ENCODE peak calls at places on chromosomes 2 and 18, in seven cellular contexts. X, Z, D, V, Q, G and R are unnamed samples.

GRCh38 chr2:62817995-62818713 is 112.6 kb downstream of the EHBP1 start:
- DNase-seq in X (no peak), Z (no peak), D (no peak), V (no peak), Q (no peak), G (peak; percentile 76), R (no peak)

GRCh38 chr2:101672047-101672446 is 25.5 kb upstream of the MAP4K4 start:
- DNase-seq in X (no peak), Z (no peak), D (no peak), V (no peak), Q (no peak), G (no peak), R (no peak)

GRCh38 chr18:50507120-50507590 is 52.7 kb upstream of the MAPK4 start:
- DNase-seq in X (peak; percentile 15), Z (no peak), D (peak; percentile 66), V (no peak), Q (no peak), G (no peak), R (peak; percentile 66)

GRCh38 chr2:37775908-37776250 is 104.4 kb upstream of the CDC42EP3 start:
- DNase-seq in X (no peak), Z (no peak), D (no peak), V (no peak), Q (no peak), G (peak; percentile 84), R (no peak)

GRCh38 chr18:10579079-10579867 is 53.4 kb downstream of the NAPG start:
- DNase-seq in X (no peak), Z (no peak), D (no peak), V (no peak), Q (no peak), G (peak; percentile 75), R (no peak)

GRCh38 chr2:160994141-160995002 is 165.9 kb upstream of the TANK start:
- DNase-seq in X (peak; percentile 83), Z (no peak), D (peak; percentile 64), V (peak; percentile 81), Q (peak; percentile 28), G (peak; percentile 90), R (peak; percentile 82)

GRCh38 chr2:230749111-230749510 is 36.5 kb downstream of the CAB39 start:
- DNase-seq in X (no peak), Z (no peak), D (no peak), V (no peak), Q (no peak), G (peak; percentile 67), R (no peak)

GRCh38 chr2:25170888-25171287 is 2.5 kb upstream of the POMC start:
- DNase-seq in X (no peak), Z (no peak), D (no peak), V (no peak), Q (no peak), G (no peak), R (no peak)

GRCh38 chr2:143893340-143893739 is 626.6 kb downstream of the ZEB2 start:
- DNase-seq in X (no peak), Z (no peak), D (no peak), V (no peak), Q (no peak), G (no peak), R (no peak)

GRCh38 chr2:46900381-46900780 is 15.2 kb downstream of the MCFD2 start:
- DNase-seq in X (no peak), Z (no peak), D (no peak), V (no peak), Q (no peak), G (no peak), R (no peak)

GRCh38 chr2:3959372-3959771 is 256.0 kb downstream of the DCDC2C start:
- DNase-seq in X (no peak), Z (no peak), D (no peak), V (no peak), Q (no peak), G (peak; percentile 14), R (no peak)

GRCh38 chr2:120979921-120980320 is 244.3 kb downstream of the GLI2 start:
- DNase-seq in X (no peak), Z (no peak), D (no peak), V (no peak), Q (no peak), G (no peak), R (no peak)

GRCh38 chr2:30366199-30366691 is 80.8 kb upstream of the LCLAT1 start:
- DNase-seq in X (peak; percentile 52), Z (no peak), D (no peak), V (no peak), Q (no peak), G (peak; percentile 68), R (no peak)

GRCh38 chr2:221969830-221970144 is 329.0 kb downstream of the PAX3 start:
- DNase-seq in X (no peak), Z (no peak), D (no peak), V (no peak), Q (no peak), G (no peak), R (no peak)

GRCh38 chr2:144516981-144517824 is 2.7 kb downstream of the ZEB2 start:
- DNase-seq in X (peak; percentile 49), Z (peak; percentile 91), D (peak; percentile 64), V (no peak), Q (no peak), G (peak; percentile 98), R (peak; percentile 70)

GRCh38 chr2:49796221-49796705 is 641.9 kb upstream of the FSHR start:
- DNase-seq in X (no peak), Z (no peak), D (no peak), V (no peak), Q (no peak), G (no peak), R (no peak)

GRCh38 chr2:241538838-241539615 is 19.5 kb upstream of the BOK start:
- DNase-seq in X (no peak), Z (peak; percentile 22), D (no peak), V (no peak), Q (no peak), G (no peak), R (no peak)

GRCh38 chr2:40639294-40639693 is 187.4 kb upstream of the SLC8A1 start:
- DNase-seq in X (no peak), Z (no peak), D (no peak), V (peak; percentile 18), Q (no peak), G (no peak), R (no peak)

GRCh38 chr2:237744270-237744612 is 54.3 kb upstream of the RBM44 start:
- DNase-seq in X (no peak), Z (no peak), D (peak; percentile 25), V (no peak), Q (no peak), G (no peak), R (no peak)
- H3K4me1 ChIP-seq in X (peaks cover 59% of the 10 kb centered on the region), Z (peaks cover 62% of the 10 kb centered on the region), D (no peaks in the 10 kb centered on the region), V (peaks cover 12% of the 10 kb centered on the region), Q (no peaks in the 10 kb centered on the region), G (peaks cover 14% of the 10 kb centered on the region), R (no peaks in the 10 kb centered on the region)

GRCh38 chr18:55261253-55261652 is 302.0 kb upstream of the CCDC68 start:
- DNase-seq in X (no peak), Z (no peak), D (no peak), V (no peak), Q (no peak), G (no peak), R (no peak)

GRCh38 chr18:55265130-55265675 is 305.9 kb upstream of the CCDC68 start:
- DNase-seq in X (no peak), Z (no peak), D (no peak), V (no peak), Q (no peak), G (no peak), R (no peak)

GRCh38 chr18:55265916-55266488 is 306.7 kb upstream of the CCDC68 start:
- DNase-seq in X (no peak), Z (no peak), D (no peak), V (no peak), Q (peak; percentile 59), G (peak; percentile 27), R (no peak)

GRCh38 chr18:55262021-55262560 is 302.8 kb upstream of the CCDC68 start:
- DNase-seq in X (no peak), Z (no peak), D (no peak), V (no peak), Q (no peak), G (no peak), R (peak; percentile 53)

DNA sequence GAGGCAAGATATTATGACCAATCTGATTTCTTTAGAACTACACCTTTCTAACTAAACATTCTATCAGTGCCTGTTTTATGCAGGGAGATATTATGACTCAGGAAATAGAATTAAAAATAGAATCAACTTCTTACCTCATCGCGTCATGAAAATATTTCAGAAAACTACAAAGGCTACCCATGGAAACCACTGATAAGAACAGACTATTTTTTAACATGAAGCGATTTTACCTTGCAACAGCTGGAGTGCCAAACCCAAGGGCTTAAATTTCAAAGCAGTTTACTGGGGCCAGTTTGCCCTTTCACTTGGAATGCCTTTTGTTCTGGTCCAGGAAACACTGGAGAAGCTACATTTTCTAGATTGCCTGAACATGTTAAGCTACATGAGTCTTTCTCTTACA is 304.8 kb upstream of the CCDC68 start:
- DNase-seq in X (no peak), Z (no peak), D (no peak), V (no peak), Q (no peak), G (peak; percentile 26), R (no peak)
- H3K4me3 ChIP-seq in X (no peak overlapping the region), Z (no peak overlapping the region), D (no peak overlapping the region), V (no peak overlapping the region), Q (no peak overlapping the region), G (no peak overlapping the region), R (no peak overlapping the region)

DNA sequence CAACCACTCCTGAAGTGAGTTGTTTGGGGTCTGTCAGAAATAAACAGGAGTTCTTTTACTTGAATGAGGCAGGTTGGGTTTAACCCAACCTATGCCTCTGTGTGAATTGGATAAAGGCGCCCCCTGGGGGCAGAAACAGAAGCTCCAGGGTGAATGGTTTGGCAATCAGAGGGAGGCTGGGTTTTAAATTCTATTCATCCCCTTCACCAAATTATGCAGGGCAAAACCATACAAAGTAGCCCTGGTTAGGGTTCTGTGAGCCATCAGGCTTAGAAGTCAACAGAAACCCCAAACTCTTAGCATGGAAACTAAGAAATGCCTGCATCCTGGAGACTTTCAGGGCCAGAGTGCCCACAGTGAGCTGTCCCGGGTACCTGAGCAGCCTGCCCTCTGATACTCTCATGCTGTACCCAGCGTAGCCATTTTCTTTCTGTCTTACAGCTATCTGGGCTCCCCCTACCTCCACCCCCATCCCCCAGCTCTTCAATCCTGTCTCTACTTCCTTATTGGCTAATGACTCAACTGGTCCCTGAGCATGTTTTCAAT is 241.5 kb downstream of the ICOS start:
- DNase-seq in X (peak; percentile 34), Z (peak; percentile 76), D (peak; percentile 54), V (peak; percentile 66), Q (peak; percentile 1), G (no peak), R (peak; percentile 83)
- H3K36me3 ChIP-seq in X (no peaks in the 10 kb centered on the region), Z (no peaks in the 10 kb centered on the region), D (no peaks in the 10 kb centered on the region), V (no peaks in the 10 kb centered on the region), Q (no peaks in the 10 kb centered on the region), G (no peaks in the 10 kb centered on the region), R (no peaks in the 10 kb centered on the region)

GRCh38 chr2:108588070-108588668 is 53.9 kb downstream of the LIMS1 start:
- DNase-seq in X (no peak), Z (no peak), D (no peak), V (no peak), Q (no peak), G (no peak), R (no peak)

GRCh38 chr2:108585446-108585845 is 51.2 kb downstream of the LIMS1 start:
- DNase-seq in X (no peak), Z (no peak), D (no peak), V (no peak), Q (no peak), G (no peak), R (no peak)

GRCh38 chr2:108587621-108588020 is 53.4 kb downstream of the LIMS1 start:
- DNase-seq in X (peak; percentile 69), Z (no peak), D (no peak), V (no peak), Q (no peak), G (peak; percentile 77), R (no peak)

GRCh38 chr2:108586631-108587030 is 52.4 kb downstream of the LIMS1 start:
- DNase-seq in X (peak; percentile 69), Z (no peak), D (no peak), V (no peak), Q (no peak), G (no peak), R (no peak)

GRCh38 chr2:108586116-108586515 is 51.8 kb downstream of the LIMS1 start:
- DNase-seq in X (no peak), Z (no peak), D (no peak), V (no peak), Q (no peak), G (peak; percentile 75), R (no peak)
- H3K4me1 ChIP-seq in X (peaks cover 76% of the 10 kb centered on the region), Z (peaks cover 79% of the 10 kb centered on the region), D (no peaks in the 10 kb centered on the region), V (peaks cover 5% of the 10 kb centered on the region), Q (peaks cover 36% of the 10 kb centered on the region), G (peaks cover 20% of the 10 kb centered on the region), R (no peaks in the 10 kb centered on the region)